ENCODE peak calls at places on chromosomes 5 and 9, in nine cellular contexts. Z is endothelial cell; A is GM03348; F is SW 1271; P is stimulated activated CD8-positive, alpha-beta memory T cell treated with anti-CD3 and anti-CD28 coated beads, Interleukin-15, amount 100 ng/mL, for 1 hour; D is EL; S is H9; M is stimulated activated CD4-positive, alpha-beta T cell treated with anti-CD3 and anti-CD28 coated beads, Interleukin-15, amount 100 ng/mL, for 24 hours; X is occipital lobe. B is an unnamed sample.

GRCh38 chr5:122263352-122264030 is 48.5 kb upstream of the SNCAIP start:
- DNase-seq in S (no peak), A (no peak), M (no peak), F (no peak), D (peak), X (no peak), P (no peak), Z (no peak), B (no peak)

GRCh38 chr5:128424672-128425071 is 113.4 kb downstream of the FBN2 start:
- DNase-seq in X (no peak), Z (no peak), A (no peak), S (no peak), M (no peak), F (no peak), D (no peak), P (no peak), B (no peak)

GRCh38 chr9:127828262-127829031 is 25.8 kb downstream of the FPGS start:
- DNase-seq in S (peak), Z (peak), X (no peak), P (no peak), F (no peak), A (peak), M (no peak), D (peak), B (no peak)

GRCh38 chr9:127812936-127813675 is 10.4 kb downstream of the FPGS start:
- DNase-seq in A (no peak), D (no peak), P (no peak), X (no peak), F (no peak), M (no peak), Z (no peak), S (no peak), B (no peak)

GRCh38 chr9:112078432-112078831 is 96.7 kb downstream of the SUSD1 start:
- DNase-seq in M (no peak), X (no peak), F (no peak), D (no peak), P (no peak), S (no peak), A (no peak), Z (no peak), B (peak)

GRCh38 chr9:111937781-111938426 is 41.3 kb downstream of the UGCG start:
- DNase-seq in Z (no peak), M (peak), D (peak), X (no peak), A (peak), F (peak), P (no peak), S (no peak), B (peak)

GRCh38 chr5:13740471-13740870 is 204.0 kb downstream of the DNAH5 start:
- DNase-seq in D (no peak), F (no peak), Z (no peak), P (no peak), M (no peak), X (no peak), A (no peak), S (no peak), B (no peak)

GRCh38 chr9:79236466-79236865 is 335.3 kb upstream of the TLE4 start:
- DNase-seq in F (no peak), Z (no peak), A (no peak), M (no peak), S (no peak), X (no peak), P (no peak), D (peak), B (no peak)

GRCh38 chr5:88888799-88889164 is 5.8 kb upstream of the MEF2C start:
- DNase-seq in P (no peak), D (no peak), A (no peak), M (no peak), F (no peak), Z (no peak), S (no peak), X (no peak), B (no peak)

GRCh38 chr9:135810806-135811575 is 96.4 kb downstream of the CAMSAP1 start:
- DNase-seq in D (no peak), M (no peak), Z (no peak), X (no peak), P (no peak), A (no peak), F (no peak), S (no peak), B (no peak)

GRCh38 chr9:129650680-129651235 is 8.8 kb upstream of the ASB6 start:
- DNase-seq in A (no peak), D (no peak), F (no peak), M (no peak), S (no peak), P (no peak), X (no peak), Z (no peak), B (no peak)

GRCh38 chr5:28500511-28500910 is 1462.1 kb upstream of the CDH9 start:
- DNase-seq in F (no peak), M (no peak), A (no peak), P (no peak), S (no peak), D (no peak), X (no peak), Z (no peak), B (no peak)

GRCh38 chr5:1293416-1293996 is 1.4 kb downstream of the TERT start:
- DNase-seq in X (no peak), F (no peak), S (peak), Z (no peak), M (no peak), D (peak), P (no peak), A (no peak), B (no peak)

GRCh38 chr9:81470864-81471263 is 218.5 kb downstream of the TLE1 start:
- DNase-seq in P (no peak), Z (no peak), X (no peak), D (no peak), S (no peak), M (no peak), F (no peak), A (no peak), B (no peak)

GRCh38 chr5:54309237-54309636 is 1.1 kb downstream of the ARL15 start:
- DNase-seq in A (peak), Z (no peak), F (no peak), X (no peak), M (no peak), D (peak), P (no peak), S (no peak), B (no peak)

GRCh38 chr5:126015244-126016054 is 407.8 kb upstream of the GRAMD2B start:
- DNase-seq in D (peak), A (no peak), M (no peak), F (no peak), S (no peak), X (no peak), Z (no peak), P (no peak), B (no peak)

GRCh38 chr9:93577940-93578682 is 1.7 kb downstream of the PHF2 start:
- DNase-seq in Z (no peak), S (no peak), F (no peak), D (peak), M (no peak), X (no peak), A (peak), P (no peak), B (no peak)

GRCh38 chr9:132991351-132992300 is 13.1 kb downstream of the GFI1B start:
- DNase-seq in X (no peak), P (no peak), Z (no peak), A (no peak), M (no peak), F (no peak), D (no peak), S (no peak), B (no peak)

GRCh38 chr5:154783774-154784460 is 28.7 kb downstream of the LARP1 start:
- DNase-seq in P (no peak), F (no peak), A (peak), X (no peak), M (no peak), D (no peak), S (no peak), Z (no peak), B (peak)